ENCODE peak calls at places on chromosomes 6 and 20, in five cellular contexts. W, L, F, Q and Y are unnamed samples. For H3K36me3, the result is how much of the 10 kb centered on the place peaks cover.

GRCh38 chr6:146856296-146856695 is 257.5 kb downstream of the ADGB start:
- DNase-seq in W (no peak), L (no peak), F (no peak), Q (no peak), Y (no peak)

GRCh38 chr20:41098703-41099250 is 38.6 kb upstream of the PLCG1 start:
- DNase-seq in W (no peak), L (no peak), F (no peak), Q (no peak), Y (no peak)

GRCh38 chr20:49214546-49214945 is 4.7 kb upstream of the DDX27 start:
- DNase-seq in W (no peak), L (no peak), F (no peak), Q (no peak), Y (no peak)

GRCh38 chr6:4901256-4902061 is 102.4 kb downstream of the RPP40 start:
- DNase-seq in W (no peak), L (peak), F (no peak), Q (no peak), Y (peak)

GRCh38 chr20:44720994-44721784 is 6.0 kb downstream of the CCN5 start:
- DNase-seq in W (peak), L (no peak), F (no peak), Q (no peak), Y (no peak)

GRCh38 chr6:32984639-32985389 is 16.4 kb downstream of the BRD2 start:
- DNase-seq in W (peak), L (peak), F (peak), Q (peak), Y (peak)

GRCh38 chr6:39092124-39092523 is 22.9 kb downstream of the SAYSD1 start:
- DNase-seq in W (peak), L (no peak), F (peak), Q (peak), Y (no peak)

GRCh38 chr20:57851025-57851682 is 141.3 kb upstream of the PMEPA1 start:
- DNase-seq in W (no peak), L (no peak), F (no peak), Q (no peak), Y (no peak)

GRCh38 chr6:17633465-17634188 is 33.5 kb downstream of the FAM8A1 start:
- DNase-seq in W (no peak), L (no peak), F (no peak), Q (no peak), Y (no peak)

GRCh38 chr6:17628873-17629272 is 28.8 kb downstream of the FAM8A1 start:
- DNase-seq in W (no peak), L (peak), F (no peak), Q (no peak), Y (peak)

GRCh38 chr6:17632929-17633328 is 32.8 kb downstream of the FAM8A1 start:
- DNase-seq in W (no peak), L (no peak), F (no peak), Q (no peak), Y (no peak)

GRCh38 chr6:17630511-17631073 is 30.5 kb downstream of the FAM8A1 start:
- DNase-seq in W (no peak), L (no peak), F (no peak), Q (no peak), Y (no peak)

DNA sequence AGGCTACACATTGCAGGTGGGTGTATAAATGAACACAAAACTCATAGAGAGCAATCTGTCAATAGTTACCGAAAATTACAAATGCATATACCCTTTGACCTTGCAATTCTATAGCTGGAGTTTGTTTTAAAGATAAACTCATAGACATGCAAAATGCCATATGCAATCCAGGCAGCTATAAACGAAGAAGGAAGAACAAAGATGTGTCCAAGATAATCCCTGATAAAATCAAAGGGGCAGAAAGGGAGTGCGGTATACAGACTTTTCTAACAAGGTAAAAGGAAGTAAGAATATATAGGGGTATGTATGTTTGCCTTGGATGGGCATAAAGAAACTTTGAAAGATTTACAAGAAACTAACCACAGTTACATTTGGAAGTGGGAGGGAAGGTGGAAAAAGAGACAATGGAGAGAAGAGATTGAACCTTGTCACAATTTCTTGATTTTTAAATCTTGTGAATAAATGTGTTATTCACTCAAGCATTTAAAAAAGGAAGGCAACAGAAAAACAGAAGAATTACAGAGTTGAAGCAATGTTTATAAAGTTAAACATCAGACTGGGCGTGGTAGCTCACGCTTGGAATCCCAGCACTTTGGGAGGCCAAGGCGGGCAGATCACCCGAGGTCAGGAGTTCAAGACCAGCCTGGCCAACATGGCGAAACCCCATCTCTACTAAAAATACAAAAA is 29.9 kb downstream of the FAM8A1 start:
- DNase-seq in W (no peak), L (no peak), F (no peak), Q (no peak), Y (no peak)
- H3K36me3 ChIP-seq in W (half or more), L (under half), F (under half), Q (half or more), Y (half or more)

GRCh38 chr6:128572286-128572685 is 51.9 kb upstream of the PTPRK start:
- DNase-seq in W (peak), L (no peak), F (no peak), Q (no peak), Y (no peak)

GRCh38 chr6:128573036-128573435 is 52.6 kb upstream of the PTPRK start:
- DNase-seq in W (no peak), L (no peak), F (no peak), Q (no peak), Y (no peak)

GRCh38 chr6:128567029-128567428 is 46.6 kb upstream of the PTPRK start:
- DNase-seq in W (peak), L (no peak), F (no peak), Q (no peak), Y (no peak)

GRCh38 chr6:128569737-128570438 is 49.5 kb upstream of the PTPRK start:
- DNase-seq in W (peak), L (no peak), F (peak), Q (peak), Y (no peak)

GRCh38 chr6:128570439-128571063 is 50.2 kb upstream of the PTPRK start:
- DNase-seq in W (peak), L (peak), F (no peak), Q (no peak), Y (no peak)
- TF ChIP-seq EZH2phosphoT487 in W (no peak), L (no peak), F (no peak), Q (no peak), Y (no peak)

DNA sequence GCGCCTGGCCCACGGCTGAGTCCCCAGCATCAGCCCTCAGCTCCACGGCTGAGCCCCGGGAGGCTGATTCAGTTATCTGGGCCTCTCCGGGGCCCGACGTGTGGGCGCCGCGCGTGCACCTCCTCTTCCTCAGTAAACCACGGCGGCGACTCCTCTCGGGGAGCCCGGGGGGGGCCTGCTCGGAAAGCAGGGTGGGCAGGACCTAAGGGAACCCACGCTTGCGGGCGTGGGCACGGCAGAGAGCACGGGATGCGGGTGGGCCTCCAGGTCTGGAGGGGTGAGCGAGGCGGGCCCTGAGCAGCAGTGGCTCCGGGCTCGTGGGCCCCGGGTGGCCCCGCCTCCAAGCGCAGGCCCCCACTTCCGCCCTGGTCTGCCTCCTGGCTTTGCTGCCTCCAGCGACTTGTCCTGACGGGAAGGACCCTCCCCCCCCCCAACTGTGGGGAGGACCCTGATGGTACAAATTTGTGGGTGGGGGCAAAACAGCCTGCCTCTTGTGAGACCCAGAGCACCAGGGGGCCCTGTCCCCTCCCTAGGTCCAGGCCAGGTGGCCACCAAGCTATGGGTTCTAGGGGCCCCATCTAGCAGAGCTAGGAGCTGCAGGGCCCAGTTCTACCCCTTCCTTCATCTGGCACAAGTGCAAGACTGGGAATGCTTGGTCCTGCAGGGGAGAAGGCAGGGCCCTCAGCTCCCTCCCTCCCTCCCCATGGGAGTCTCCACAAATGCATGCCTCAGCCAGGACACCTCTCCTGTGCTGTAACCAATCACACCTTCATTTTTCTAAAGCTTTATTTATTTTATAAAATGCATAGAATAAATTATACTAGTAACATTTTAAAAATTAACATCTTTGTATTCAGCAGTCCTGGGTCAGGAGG is 16.9 kb downstream of the UCKL1 start:
- DNase-seq in W (no peak), L (no peak), F (no peak), Q (peak), Y (no peak)
- H3K36me3 ChIP-seq in W (under half), L (under half), F (under half), Q (under half), Y (half or more)

GRCh38 chr6:11008821-11009220 is 35.3 kb downstream of the ELOVL2 start:
- DNase-seq in W (no peak), L (no peak), F (no peak), Q (no peak), Y (no peak)

GRCh38 chr6:11009353-11009752 is 34.8 kb downstream of the ELOVL2 start:
- DNase-seq in W (peak), L (peak), F (no peak), Q (peak), Y (no peak)

GRCh38 chr6:11011787-11012234 is 32.3 kb downstream of the ELOVL2 start:
- DNase-seq in W (peak), L (no peak), F (no peak), Q (peak), Y (no peak)

GRCh38 chr6:11006060-11006459 is 38.0 kb downstream of the ELOVL2 start:
- DNase-seq in W (no peak), L (no peak), F (no peak), Q (no peak), Y (no peak)

GRCh38 chr6:11007715-11008608 is 36.1 kb downstream of the ELOVL2 start:
- DNase-seq in W (peak), L (no peak), F (no peak), Q (peak), Y (no peak)
- TF ChIP-seq EZH2phosphoT487 in W (no peak), L (no peak), F (no peak), Q (no peak), Y (no peak)

DNA sequence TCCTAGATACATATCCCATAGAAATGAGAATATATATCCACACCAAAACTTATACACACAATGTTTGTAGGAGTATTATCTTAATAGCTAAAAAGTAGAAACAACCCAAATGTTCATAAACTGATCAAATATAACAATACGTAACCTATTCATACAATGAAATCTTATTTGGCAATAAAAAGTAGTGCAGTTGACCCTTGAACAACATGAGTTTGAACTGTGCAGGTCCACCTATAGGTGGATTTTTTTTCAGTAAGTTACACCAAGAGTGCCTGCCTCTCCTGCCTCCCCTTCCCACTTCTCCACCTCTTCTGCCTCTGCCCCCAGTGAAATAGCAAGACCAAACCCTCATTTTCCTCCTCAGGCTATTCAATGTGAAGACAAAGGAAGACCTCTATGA is 95.2 kb downstream of the AHI1 start:
- DNase-seq in W (no peak), L (no peak), F (no peak), Q (no peak), Y (no peak)
- H3K36me3 ChIP-seq in W (under half), L (under half), F (under half), Q (under half), Y (under half)

DNA sequence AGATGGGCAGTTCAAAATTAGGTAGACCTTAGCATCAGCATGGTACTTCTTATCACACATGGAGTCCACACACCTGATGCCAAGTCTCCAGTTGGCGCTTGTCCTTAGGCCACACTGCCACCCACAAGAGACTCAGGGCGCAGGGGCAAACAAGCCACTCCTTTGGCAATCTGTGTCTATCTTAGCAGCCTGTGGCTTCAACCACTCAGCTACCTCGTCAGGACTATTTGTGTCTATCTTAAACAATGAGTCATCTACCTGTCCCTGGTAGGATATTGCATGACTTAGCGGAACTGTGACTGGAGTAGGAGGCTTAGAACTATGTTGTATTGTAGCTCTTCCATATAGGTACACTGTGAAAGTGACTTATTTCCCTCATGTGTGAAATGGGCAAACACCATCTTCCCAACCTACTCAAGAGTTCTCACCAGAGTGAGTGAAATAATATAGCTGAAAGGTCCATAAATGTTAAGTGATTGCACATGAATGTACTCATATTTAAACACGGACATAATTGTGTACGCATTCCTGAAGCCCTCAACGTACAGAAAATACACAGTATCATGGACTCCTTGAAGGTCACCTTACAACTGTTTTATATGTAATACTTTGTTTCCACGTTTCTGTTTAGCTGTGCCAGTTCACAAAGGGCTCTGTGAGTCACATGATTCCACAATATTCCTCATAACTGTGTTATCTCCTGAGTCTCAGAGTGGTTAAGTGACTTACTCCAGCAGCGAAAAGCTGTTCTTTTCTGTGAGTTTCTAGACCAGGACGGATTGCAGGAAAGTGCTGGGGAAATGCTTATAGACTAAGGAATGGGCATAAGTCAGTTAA is 1.6 kb downstream of the TRIM27 start:
- DNase-seq in W (peak), L (peak), F (no peak), Q (no peak), Y (no peak)
- TF ChIP-seq EZH2phosphoT487 in W (no peak), L (no peak), F (no peak), Q (no peak), Y (no peak)